ENCODE peak calls at places on chromosomes 7 and 10, in seven cellular contexts. R, A, X, J, D, C and T are unnamed samples.

GRCh38 chr7:162583-163297 is 29.6 kb upstream of the FAM20C start:
- DNase-seq in R (no peak), J (peak), C (no peak), A (no peak), D (no peak), X (no peak), T (no peak)

GRCh38 chr7:157527686-157528085 is 190.9 kb downstream of the DNAJB6 start:
- DNase-seq in C (no peak), J (peak), R (no peak), A (no peak), D (no peak), X (no peak), T (no peak)

GRCh38 chr10:50992972-50993766 is 81.1 kb upstream of the PRKG1 start:
- DNase-seq in C (no peak), X (peak), D (peak), J (peak), A (no peak), R (peak), T (peak)

GRCh38 chr7:98837632-98837972 is 32.2 kb downstream of the TMEM130 start:
- DNase-seq in J (no peak), A (no peak), R (no peak), C (no peak), D (no peak), X (no peak), T (no peak)

GRCh38 chr7:116670409-116671036 is 1.5 kb upstream of the MET start:
- DNase-seq in R (peak), J (no peak), X (no peak), D (no peak), C (no peak), A (peak), T (no peak)

GRCh38 chr7:1579481-1580421 is 9.9 kb upstream of the PSMG3 start:
- DNase-seq in A (peak), X (peak), J (peak), R (peak), C (peak), D (no peak), T (peak)

GRCh38 chr10:97307866-97308780 is 10.9 kb upstream of the FRAT1 start:
- DNase-seq in J (no peak), A (no peak), D (no peak), C (no peak), X (no peak), R (no peak), T (no peak)

GRCh38 chr7:152382244-152382643 is 53.6 kb downstream of the KMT2C start:
- DNase-seq in X (no peak), J (no peak), A (no peak), R (no peak), D (no peak), C (no peak), T (no peak)

GRCh38 chr7:98230746-98231471 is 19.7 kb downstream of the BHLHA15 start:
- DNase-seq in R (no peak), X (no peak), J (no peak), C (no peak), D (no peak), A (no peak), T (no peak)

GRCh38 chr7:158740657-158741293 is 36.2 kb upstream of the NCAPG2 start:
- DNase-seq in X (no peak), A (no peak), D (peak), J (no peak), R (peak), C (peak), T (peak)

GRCh38 chr10:72688208-72688651 is 3.7 kb upstream of the MCU start:
- DNase-seq in X (no peak), C (no peak), R (peak), J (no peak), A (peak), D (peak), T (peak)

GRCh38 chr10:16828731-16829175 is 11.5 kb upstream of the RSU1 start:
- DNase-seq in D (no peak), C (peak), X (peak), J (no peak), A (no peak), R (peak), T (peak)

DNA sequence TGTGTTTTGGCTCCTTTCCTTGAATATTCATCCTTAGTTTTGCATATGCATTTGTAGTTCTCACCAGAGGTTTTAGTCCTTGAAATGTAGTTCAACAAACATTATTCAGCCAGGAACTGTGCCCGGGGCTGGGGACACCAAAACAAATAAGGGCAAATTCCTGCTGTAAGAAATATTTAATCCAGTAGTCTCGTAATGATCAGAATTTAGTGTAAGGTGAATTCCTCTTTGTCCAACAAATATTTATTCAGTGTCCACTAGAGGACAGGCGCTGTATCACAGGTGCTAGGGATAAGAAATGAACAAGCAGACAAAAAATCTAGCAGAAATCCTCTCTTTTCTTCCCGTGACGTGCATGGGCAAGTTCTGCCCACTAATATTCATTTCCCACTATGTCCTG is 17.6 kb downstream of the LGI1 start:
- DNase-seq in D (no peak), R (no peak), X (no peak), A (peak), J (no peak), C (no peak), T (no peak)
- H3K27ac ChIP-seq in D (no peak), R (no peak), X (no peak), A (no peak), J (no peak), C (no peak), T (no peak)

DNA sequence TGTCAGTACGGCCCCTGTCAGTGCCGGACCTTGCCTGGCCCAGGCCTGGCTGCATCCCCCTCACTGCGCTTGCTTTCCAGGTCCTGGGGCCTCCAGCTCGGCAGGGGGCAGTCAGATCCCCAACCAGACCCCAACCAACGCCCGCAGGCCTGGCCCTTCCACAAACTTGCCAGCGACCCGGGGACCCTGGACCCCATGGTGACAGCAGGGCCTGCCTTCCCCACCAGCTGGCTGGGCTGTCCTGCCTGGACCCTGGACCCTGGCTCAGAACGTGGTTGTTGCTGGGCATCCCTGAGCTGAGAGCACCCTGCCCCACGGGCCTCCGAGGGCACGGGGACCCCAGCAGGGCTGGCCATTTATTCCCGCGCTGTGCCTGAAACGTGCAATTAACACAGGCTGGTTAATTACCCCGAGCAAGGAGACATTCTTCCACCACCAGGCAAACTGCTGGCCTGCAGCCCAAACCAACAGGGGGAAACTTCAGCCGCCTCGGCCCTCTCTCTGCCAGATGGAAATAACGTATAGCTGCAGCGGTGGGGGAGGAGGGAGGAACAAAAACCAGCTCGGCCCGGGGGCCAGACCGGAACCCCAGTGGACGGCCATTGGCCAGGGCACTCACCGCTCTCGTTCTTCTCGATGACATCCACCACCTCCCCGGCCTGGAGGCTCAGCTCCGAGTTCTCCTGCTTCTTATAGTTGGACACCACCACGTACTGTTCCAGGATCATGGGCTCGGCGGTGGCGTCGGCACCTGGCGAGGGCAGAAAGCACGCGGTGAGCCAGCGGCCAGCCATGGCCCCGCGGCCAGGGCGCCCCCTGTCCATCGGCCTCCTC is 167.1 kb downstream of the NEURL1 start:
- DNase-seq in R (peak), D (no peak), C (peak), A (peak), X (peak), J (peak), T (peak)
- TF ChIP-seq CTCF in R (peak), D (peak), C (no peak), A (peak), X (no peak), J (no peak), T (peak)

GRCh38 chr10:95326396-95326795 is 35.6 kb upstream of the PDLIM1 start:
- DNase-seq in D (no peak), X (no peak), J (no peak), C (no peak), A (no peak), R (peak), T (no peak)
- H3K4me3 ChIP-seq in D (no peak), X (no peak), J (no peak), C (no peak), A (no peak), R (no peak), T (no peak)

GRCh38 chr7:118288098-118288497 is 63.6 kb downstream of the ANKRD7 start:
- DNase-seq in A (no peak), R (no peak), X (no peak), J (no peak), D (no peak), C (no peak), T (no peak)
- H3K27ac ChIP-seq in A (no peak), R (no peak), X (no peak), J (no peak), D (no peak), C (no peak), T (no peak)

DNA sequence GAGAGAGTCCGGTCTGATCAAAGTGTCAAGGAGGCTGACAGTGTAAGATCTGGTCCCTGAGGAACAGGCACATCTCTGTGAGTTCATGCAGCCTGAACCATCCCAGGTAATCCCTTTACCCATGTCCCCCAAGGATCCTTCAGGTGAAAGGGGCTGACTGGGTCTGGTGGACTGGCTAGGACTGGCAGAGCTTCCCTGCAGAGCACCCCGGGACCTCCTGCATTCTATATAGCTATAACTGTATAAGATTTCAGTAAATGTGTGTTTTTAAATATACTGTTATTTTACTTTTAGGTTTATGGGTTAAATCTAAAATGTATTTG is 246.8 kb downstream of the ELMO1 start:
- DNase-seq in D (no peak), R (no peak), A (no peak), X (no peak), C (no peak), J (no peak), T (no peak)
- TF ChIP-seq CTCF in D (no peak), R (no peak), A (no peak), X (no peak), C (no peak), J (no peak), T (no peak)

DNA sequence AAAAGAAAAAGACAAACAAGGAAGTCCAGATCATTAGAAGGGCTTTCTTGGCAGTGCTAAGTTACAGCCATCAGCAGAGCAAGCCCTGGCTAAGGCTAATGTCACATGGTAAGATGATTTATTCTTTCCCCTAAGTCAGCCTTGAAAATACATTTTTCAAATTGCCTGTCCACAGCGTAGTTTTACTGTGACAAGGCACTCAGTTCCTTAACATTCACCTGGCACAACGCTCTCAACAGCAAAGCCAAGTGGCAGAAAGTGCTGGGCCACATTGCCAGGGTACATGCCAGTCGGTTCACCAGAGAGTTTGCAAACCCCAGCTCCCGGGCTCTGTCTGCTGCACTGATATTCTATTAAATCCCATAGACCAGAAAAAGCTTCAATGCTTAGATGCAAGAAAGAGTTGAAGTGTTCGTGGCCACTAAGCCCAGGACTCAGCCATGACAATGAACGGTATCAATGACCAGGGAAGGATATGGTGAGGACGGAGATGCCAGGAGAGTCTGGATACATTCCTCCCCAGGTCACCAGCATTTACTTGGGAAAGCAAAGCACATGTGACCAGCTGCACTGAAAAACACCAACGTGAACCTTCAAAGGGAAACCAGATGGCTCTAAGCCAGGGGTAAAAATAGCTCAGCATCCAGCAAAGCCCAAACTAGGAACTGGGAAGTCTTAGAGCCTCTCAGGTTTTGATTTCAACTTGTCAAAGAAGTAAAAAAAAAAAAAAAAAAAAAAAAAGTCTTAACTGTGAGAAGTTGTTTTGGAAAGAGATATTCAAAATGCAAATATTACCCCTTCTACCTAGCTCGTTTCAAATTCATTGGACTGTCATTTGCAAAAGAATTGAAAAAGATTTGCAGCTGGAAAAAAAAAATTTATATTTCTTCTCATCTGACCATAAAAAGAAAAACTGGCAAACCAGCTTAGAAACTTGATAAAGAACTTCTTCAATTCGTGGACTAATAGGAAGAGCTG is 23.9 kb upstream of the MPP7 start:
- DNase-seq in D (no peak), C (peak), A (peak), R (peak), J (peak), X (peak), T (peak)
- H3K4me3 ChIP-seq in D (no peak), C (no peak), A (no peak), R (no peak), J (no peak), X (peak), T (no peak)

DNA sequence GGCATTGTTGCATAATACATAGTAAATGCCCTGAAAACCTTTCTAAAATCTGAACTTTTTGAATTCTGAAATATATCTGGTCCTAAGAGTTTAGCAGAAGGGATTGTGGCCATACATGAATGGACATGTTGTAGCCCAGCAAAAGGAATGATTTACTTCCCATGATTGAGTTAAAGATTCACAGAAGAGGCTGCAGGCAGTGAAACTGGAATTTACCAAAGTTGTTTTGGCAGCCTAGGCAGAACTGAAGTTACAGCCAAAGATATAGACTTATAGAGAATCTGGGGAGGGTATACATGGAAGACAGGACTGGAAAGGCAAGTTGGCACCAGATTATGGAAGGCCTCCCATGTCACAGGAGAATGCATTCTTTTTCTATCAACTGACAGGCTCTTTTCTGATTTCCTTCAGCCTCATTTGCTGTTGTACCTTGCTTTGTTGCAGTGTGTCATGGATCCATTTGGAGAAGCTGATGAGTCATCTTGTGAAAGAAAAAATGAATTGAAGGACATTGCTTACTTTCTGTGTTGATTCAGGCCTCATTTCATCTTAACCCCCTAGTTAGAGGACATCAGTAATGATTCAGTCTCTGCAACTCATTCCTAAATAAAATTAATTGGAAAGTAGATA is 356.2 kb upstream of the LRGUK start:
- DNase-seq in J (no peak), A (peak), D (peak), X (no peak), C (no peak), R (peak), T (peak)
- H3K27ac ChIP-seq in J (no peak), A (peak), D (no peak), X (no peak), C (no peak), R (no peak), T (no peak)

GRCh38 chr7:96266580-96266979 is 55.3 kb downstream of the SLC25A13 start:
- DNase-seq in D (no peak), C (no peak), R (no peak), J (no peak), X (no peak), A (no peak), T (no peak)
- TF ChIP-seq CTCF in D (no peak), C (no peak), R (no peak), J (no peak), X (no peak), A (no peak), T (no peak)

DNA sequence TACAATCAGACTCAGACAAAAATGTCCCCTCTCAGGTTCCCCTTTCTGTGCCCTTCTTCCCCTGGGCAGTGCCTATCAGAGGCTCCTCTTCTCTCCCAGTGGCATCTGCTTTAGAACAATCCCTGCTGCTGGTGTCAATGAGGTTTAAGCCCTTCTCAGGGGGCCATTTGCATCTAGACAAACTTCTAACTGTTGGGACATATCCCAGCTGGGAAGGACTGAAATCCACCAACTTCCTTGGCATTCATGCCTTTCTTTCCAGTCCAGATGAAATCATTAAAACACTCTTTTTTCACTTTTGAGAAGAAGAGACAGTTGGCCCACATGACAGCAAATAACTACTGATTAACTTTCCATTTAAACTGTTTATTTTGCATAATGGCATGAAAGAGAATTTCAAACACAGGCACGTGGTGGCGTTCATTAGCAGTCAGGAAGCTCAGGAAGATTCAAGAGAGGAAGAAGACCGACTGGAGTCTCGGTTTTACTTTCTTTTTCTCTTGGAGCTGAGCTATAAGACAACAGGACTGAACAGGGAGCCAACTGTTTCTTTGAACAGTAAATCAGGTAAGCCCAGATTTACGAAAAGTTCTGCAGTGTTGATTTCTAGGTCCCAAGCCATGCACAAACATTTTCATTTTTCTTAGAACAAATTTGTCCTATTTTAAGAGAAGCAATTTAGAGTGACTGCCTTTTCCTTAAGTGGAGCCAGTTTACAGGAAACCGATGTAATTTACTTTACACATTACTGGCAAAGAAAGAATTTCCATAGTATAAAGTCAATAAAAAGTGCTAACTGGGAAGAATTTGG is at the start of gene GIMAP2:
- DNase-seq in J (no peak), C (peak), D (no peak), A (no peak), X (no peak), R (no peak), T (no peak)
- H3K4me3 ChIP-seq in J (peak), C (peak), D (peak), A (peak), X (peak), R (peak), T (peak)